ENCODE peak calls at places on chromosome 5, in four cellular contexts. B, I, E and Y are unnamed samples.

GRCh38 chr5:127924606-127925005 is 159.0 kb upstream of the SLC12A2 start:
- DNase-seq in I (no peak), E (no peak), B (no peak), Y (no peak)

GRCh38 chr5:31412324-31412723 is 119.6 kb downstream of the DROSHA start:
- DNase-seq in B (no peak), I (no peak), E (no peak), Y (no peak)

GRCh38 chr5:147879784-147880183 is 1.3 kb downstream of the SCGB3A2 start:
- DNase-seq in E (no peak), I (no peak), B (no peak), Y (no peak)

GRCh38 chr5:64789457-64789856 is 20.7 kb downstream of the CWC27 start:
- DNase-seq in I (no peak), B (no peak), E (no peak), Y (no peak)

GRCh38 chr5:27511061-27511460 is 472.7 kb upstream of the CDH9 start:
- DNase-seq in I (no peak), E (no peak), B (no peak), Y (no peak)

GRCh38 chr5:178477224-178478201 is 112.7 kb downstream of the COL23A1 start:
- DNase-seq in B (no peak), E (no peak), I (no peak), Y (no peak)

GRCh38 chr5:133907075-133907474 is 61.4 kb downstream of the C5orf15 start:
- DNase-seq in B (no peak), E (no peak), I (no peak), Y (no peak)

GRCh38 chr5:138874771-138875628 is at the start of gene LRRTM2:
- DNase-seq in E (no peak), I (no peak), B (peak), Y (no peak)

GRCh38 chr5:131171276-131171815 is 602 bp downstream of the LYRM7 start:
- DNase-seq in I (no peak), B (no peak), E (no peak), Y (no peak)

GRCh38 chr5:111742595-111742994 is 14.4 kb downstream of the NREP start:
- DNase-seq in B (no peak), E (no peak), I (no peak), Y (no peak)

GRCh38 chr5:149893403-149893931 is 51.1 kb downstream of the PDE6A start:
- DNase-seq in B (no peak), E (no peak), I (no peak), Y (no peak)

GRCh38 chr5:33170414-33170813 is 270.4 kb upstream of the TARS1 start:
- DNase-seq in E (no peak), B (no peak), I (no peak), Y (no peak)

GRCh38 chr5:81747030-81747429 is 3.9 kb downstream of the SSBP2 start:
- DNase-seq in I (no peak), B (no peak), E (no peak), Y (no peak)

GRCh38 chr5:7802855-7803254 is 48.1 kb downstream of the CFAP90 start:
- DNase-seq in B (no peak), I (no peak), E (no peak), Y (no peak)

GRCh38 chr5:133327946-133328401 is 276.2 kb downstream of the HSPA4 start:
- DNase-seq in I (no peak), E (no peak), B (no peak), Y (no peak)

GRCh38 chr5:133635051-133635450 is 22.7 kb upstream of the FSTL4 start:
- DNase-seq in B (no peak), I (no peak), E (no peak), Y (no peak)

GRCh38 chr5:68068204-68068603 is 147.4 kb upstream of the PIK3R1 start:
- DNase-seq in E (no peak), I (no peak), B (no peak), Y (no peak)

GRCh38 chr5:167466992-167467391 is 824.5 kb upstream of the WWC1 start:
- DNase-seq in I (no peak), B (no peak), E (no peak), Y (no peak)